ENCODE peak calls at places on chromosomes 7 and 10, in nine cellular contexts. D is neural progenitor cell, N is GM23338, V is hepatocyte, U is MM.1S, C is GM23248, O is SK-N-SH, I is PC-3, Z is OCI-LY7. H is an unnamed sample.
A peak's percentile ranks its signal among the peaks of the same experiment; 100 is the strongest.

GRCh38 chr10:3424102-3424803 is 251.7 kb upstream of the PITRM1 start:
- DNase-seq in D (no peak), N (no peak), V (no peak), U (no peak), C (no peak), O (peak; percentile 41), I (peak; percentile 61), Z (no peak), H (peak; percentile 28)

GRCh38 chr7:27925573-27926201 is 185.7 kb downstream of the TAX1BP1 start:
- DNase-seq in D (no peak), N (no peak), V (no peak), U (no peak), C (no peak), O (no peak), I (no peak), Z (no peak), H (no peak)

GRCh38 chr10:63166742-63167258 is 33.7 kb downstream of the NRBF2 start:
- DNase-seq in D (peak; percentile 75), N (peak; percentile 87), V (peak; percentile 81), U (peak; percentile 74), C (peak; percentile 82), O (peak; percentile 41), I (peak; percentile 99), Z (peak; percentile 78), H (peak; percentile 64)

GRCh38 chr7:33845991-33846509 is 59.3 kb upstream of the BMPER start:
- DNase-seq in D (no peak), N (no peak), V (no peak), U (no peak), C (peak; percentile 53), O (no peak), I (peak; percentile 13), Z (no peak), H (no peak)

GRCh38 chr10:117226813-117227451 is 14.0 kb upstream of the SLC18A2 start:
- DNase-seq in D (peak; percentile 53), N (peak; percentile 89), V (peak; percentile 66), U (no peak), C (peak; percentile 81), O (peak; percentile 61), I (peak; percentile 56), Z (no peak), H (peak; percentile 67)

GRCh38 chr7:37414352-37414983 is 34.2 kb downstream of the ELMO1 start:
- DNase-seq in D (no peak), N (no peak), V (no peak), U (no peak), C (no peak), O (no peak), I (no peak), Z (no peak), H (no peak)

GRCh38 chr10:91251430-91252056 is 31.1 kb downstream of the PCGF5 start:
- DNase-seq in D (peak; percentile 60), N (peak; percentile 65), V (peak; percentile 69), U (peak; percentile 66), C (peak; percentile 76), O (peak; percentile 26), I (peak; percentile 65), Z (peak; percentile 68), H (peak; percentile 6)

GRCh38 chr10:78276139-78276538 is 242.5 kb downstream of the RPS24 start:
- DNase-seq in D (no peak), N (no peak), V (no peak), U (no peak), C (no peak), O (no peak), I (no peak), Z (no peak), H (no peak)

GRCh38 chr7:129969881-129970446 is 17.2 kb upstream of the UBE2H start:
- DNase-seq in D (no peak), N (no peak), V (peak; percentile 63), U (no peak), C (peak; percentile 77), O (no peak), I (peak; percentile 98), Z (no peak), H (peak; percentile 41)

GRCh38 chr10:11443468-11444147 is 167.8 kb downstream of the USP6NL start:
- DNase-seq in D (no peak), N (no peak), V (no peak), U (no peak), C (no peak), O (no peak), I (no peak), Z (no peak), H (no peak)

GRCh38 chr7:123435080-123435700 is 99.2 kb downstream of the IQUB start:
- DNase-seq in D (no peak), N (no peak), V (no peak), U (no peak), C (no peak), O (peak; percentile 28), I (no peak), Z (no peak), H (no peak)

GRCh38 chr10:46528675-46529615 is 27.5 kb downstream of the GPRIN2 start:
- DNase-seq in D (no peak), N (no peak), V (no peak), U (no peak), C (no peak), O (no peak), I (no peak), Z (no peak), H (no peak)

GRCh38 chr10:13559124-13559700 is 27.6 kb upstream of the PRPF18 start:
- DNase-seq in D (no peak), N (no peak), V (no peak), U (no peak), C (peak; percentile 0), O (no peak), I (peak; percentile 47), Z (no peak), H (no peak)

GRCh38 chr7:50826371-50827172 is 43.9 kb upstream of the GRB10 start:
- DNase-seq in D (no peak), N (no peak), V (peak; percentile 47), U (no peak), C (peak; percentile 93), O (no peak), I (peak; percentile 96), Z (no peak), H (peak; percentile 55)

GRCh38 chr10:3808689-3809199 is 23.7 kb upstream of the KLF6 start:
- DNase-seq in D (no peak), N (no peak), V (no peak), U (no peak), C (no peak), O (no peak), I (no peak), Z (no peak), H (no peak)

GRCh38 chr7:140284062-140284461 is 107.3 kb upstream of the KDM7A start:
- DNase-seq in D (no peak), N (no peak), V (no peak), U (no peak), C (no peak), O (no peak), I (no peak), Z (no peak), H (no peak)

GRCh38 chr10:78619244-78619851 is 449.4 kb upstream of the ZMIZ1 start:
- DNase-seq in D (no peak), N (peak; percentile 2), V (peak; percentile 54), U (no peak), C (no peak), O (peak; percentile 61), I (no peak), Z (no peak), H (no peak)

DNA sequence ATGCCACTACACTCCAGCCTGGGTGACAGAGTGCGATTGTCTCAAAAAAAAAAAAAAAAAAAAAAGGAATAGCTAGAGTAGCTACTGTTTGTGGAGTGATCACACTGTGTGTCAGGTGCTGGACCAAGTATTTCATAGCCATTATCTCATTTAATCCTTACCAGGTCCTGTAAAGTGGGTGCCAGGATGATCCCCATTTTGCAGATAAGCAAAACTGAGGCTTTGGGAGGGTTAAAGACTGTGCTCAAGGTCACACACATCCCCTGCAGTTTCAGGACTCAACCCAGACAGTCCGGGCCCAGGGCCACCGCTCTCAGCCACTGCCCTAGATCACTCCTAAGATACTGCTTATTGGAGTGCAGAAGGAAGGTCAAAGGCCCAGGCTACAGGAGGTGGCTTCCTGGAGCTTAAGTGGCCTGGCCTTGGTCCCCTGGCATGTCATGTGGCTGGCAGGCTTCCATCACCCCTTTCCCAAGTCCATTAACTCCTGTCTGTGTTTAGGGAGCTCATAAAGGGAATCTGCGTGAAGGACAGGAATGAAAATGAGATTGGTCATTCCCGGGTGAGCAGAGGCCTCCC is 12.4 kb upstream of the WBP1L start:
- DNase-seq in D (no peak), N (no peak), V (no peak), U (no peak), C (no peak), O (peak; percentile 33), I (no peak), Z (no peak), H (no peak)
- TF ChIP-seq EZH2phosphoT487 in D (no peak), N (no peak), V (no peak), U (no peak), C (no peak), O (no peak), I (no peak), Z (no peak), H (no peak)

GRCh38 chr7:66505531-66506451 is 122.9 kb upstream of the KCTD7 start:
- DNase-seq in D (no peak), N (no peak), V (no peak), U (no peak), C (peak; percentile 47), O (no peak), I (no peak), Z (no peak), H (no peak)
- TF ChIP-seq EZH2phosphoT487 in D (no peak), N (no peak), V (no peak), U (no peak), C (no peak), O (no peak), I (no peak), Z (no peak), H (no peak)

GRCh38 chr7:39372383-39372782 is 193.8 kb upstream of the YAE1 start:
- DNase-seq in D (no peak), N (no peak), V (no peak), U (no peak), C (no peak), O (no peak), I (no peak), Z (no peak), H (no peak)
- TF ChIP-seq EZH2phosphoT487 in D (no peak), N (no peak), V (no peak), U (no peak), C (no peak), O (no peak), I (no peak), Z (no peak), H (no peak)

DNA sequence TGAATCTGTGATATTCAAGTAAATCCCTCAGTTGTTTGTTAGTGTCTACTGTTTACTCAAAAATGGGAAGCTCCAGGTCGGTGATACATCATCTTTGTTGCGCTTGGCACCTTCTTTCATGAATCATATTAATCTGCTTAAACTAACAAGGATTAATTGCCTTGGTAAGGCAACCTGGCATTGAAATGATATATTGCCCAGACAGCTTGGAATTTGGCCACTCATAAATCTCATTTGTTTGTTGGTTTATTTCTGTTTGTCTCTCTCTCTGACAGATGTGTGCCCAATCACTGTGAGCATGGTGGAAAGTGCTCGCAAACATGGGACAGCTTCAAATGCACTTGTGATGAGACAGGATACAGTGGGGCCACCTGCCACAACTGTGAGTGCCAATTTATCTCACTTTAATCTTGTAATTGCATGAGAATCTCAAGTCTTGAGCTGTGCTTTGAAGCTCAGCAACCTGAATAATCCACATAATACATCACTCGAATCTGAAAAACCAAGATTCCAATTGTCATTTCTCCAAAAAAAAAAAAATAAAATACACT is 1104.8 kb upstream of the C7orf33 start:
- DNase-seq in D (no peak), N (no peak), V (no peak), U (no peak), C (no peak), O (no peak), I (peak; percentile 52), Z (no peak), H (no peak)
- TF ChIP-seq EZH2phosphoT487 in D (no peak), N (no peak), V (no peak), U (no peak), C (no peak), O (no peak), I (no peak), Z (no peak), H (no peak)

H was measured in HCT116.